ENCODE peak calls at places on chromosomes 12 and 14, in eight cellular contexts. E is WERI-Rb-1, B is psoas muscle, N is transverse colon, U is fibroblast of the aortic adventitia, P is thyroid gland, Q is right lobe of liver, Z is HFF-Myc. M is an unnamed sample.

GRCh38 chr14:58947816-58948440 is 240.5 kb upstream of the DAAM1 start:
- DNase-seq in Z (no peak), E (peak), B (no peak), Q (no peak), U (peak), N (no peak), P (no peak), M (no peak)

GRCh38 chr12:74725154-74725553 is 187.5 kb downstream of the ATXN7L3B start:
- DNase-seq in E (no peak), B (no peak), Z (no peak), N (no peak), Q (no peak), P (no peak), U (peak), M (peak)

GRCh38 chr14:34113051-34113511 is 162.2 kb upstream of the EGLN3 start:
- DNase-seq in Z (no peak), B (no peak), Q (no peak), N (no peak), E (no peak), P (no peak), U (peak), M (peak)

GRCh38 chr14:103130965-103131364 is 7.7 kb downstream of the TNFAIP2 start:
- DNase-seq in U (peak), Z (peak), N (no peak), B (peak), P (peak), E (no peak), Q (no peak), M (peak)

GRCh38 chr14:96349286-96350075 is 13.7 kb downstream of the ATG2B start:
- DNase-seq in E (no peak), Q (no peak), B (no peak), U (no peak), Z (no peak), P (no peak), N (no peak), M (no peak)

GRCh38 chr12:52295663-52296062 is 4.3 kb upstream of the KRT81 start:
- DNase-seq in U (no peak), N (no peak), Z (no peak), P (no peak), Q (peak), B (no peak), E (no peak), M (no peak)

GRCh38 chr12:26119391-26119981 is 5.4 kb downstream of the BHLHE41 start:
- DNase-seq in B (no peak), P (peak), E (peak), Q (no peak), Z (no peak), N (no peak), U (peak), M (peak)

GRCh38 chr14:100304825-100305445 is 1.3 kb downstream of the SLC25A29 start:
- DNase-seq in E (peak), B (no peak), U (peak), Q (no peak), P (peak), N (peak), Z (no peak), M (no peak)

GRCh38 chr12:124661382-124661781 is 94.0 kb upstream of the NCOR2 start:
- DNase-seq in Q (no peak), P (no peak), E (peak), Z (no peak), B (no peak), N (no peak), U (no peak), M (no peak)

GRCh38 chr14:100889641-100890040 is 13.9 kb downstream of the RTL1 start:
- DNase-seq in Q (peak), Z (no peak), B (peak), N (no peak), E (no peak), U (no peak), P (no peak), M (no peak)

GRCh38 chr14:92993302-92993701 is 70.4 kb downstream of the CHGA start:
- DNase-seq in Q (peak), E (no peak), B (no peak), U (no peak), Z (no peak), P (no peak), N (no peak), M (no peak)

GRCh38 chr12:67705394-67706370 is 57.1 kb downstream of the DYRK2 start:
- DNase-seq in P (no peak), Z (peak), Q (no peak), N (no peak), U (peak), E (no peak), B (peak), M (peak)

GRCh38 chr12:132604108-132605054 is 6.0 kb downstream of the LRCOL1 start:
- DNase-seq in Z (no peak), E (peak), U (no peak), N (no peak), B (peak), Q (peak), P (peak), M (no peak)

GRCh38 chr14:22829661-22830328 is at the start of gene MRPL52:
- DNase-seq in E (peak), Q (peak), B (peak), N (peak), P (peak), U (peak), Z (no peak), M (peak)

GRCh38 chr12:128823916-128824839 is at the start of gene SLC15A4:
- DNase-seq in U (peak), Q (peak), E (peak), B (peak), Z (no peak), N (peak), P (peak), M (peak)
- TF ChIP-seq CTCF in U (peak), Q (peak), E (peak), B (no peak), Z (no peak), N (no peak), P (no peak), M (peak)

GRCh38 chr14:77103475-77103874 is 5.4 kb downstream of the CIPC start:
- DNase-seq in Q (no peak), Z (no peak), U (no peak), E (no peak), B (no peak), P (no peak), N (no peak), M (no peak)

GRCh38 chr14:77098470-77099353 is 654 bp downstream of the CIPC start:
- DNase-seq in N (peak), Q (peak), P (peak), E (no peak), B (peak), U (no peak), Z (no peak), M (no peak)

GRCh38 chr14:77099425-77100167 is 1.5 kb downstream of the CIPC start:
- DNase-seq in B (no peak), Q (no peak), Z (peak), N (no peak), U (peak), P (no peak), E (no peak), M (peak)

GRCh38 chr14:77102154-77102553 is 4.1 kb downstream of the CIPC start:
- DNase-seq in E (no peak), B (no peak), U (no peak), P (no peak), Z (no peak), N (peak), Q (no peak), M (no peak)

DNA sequence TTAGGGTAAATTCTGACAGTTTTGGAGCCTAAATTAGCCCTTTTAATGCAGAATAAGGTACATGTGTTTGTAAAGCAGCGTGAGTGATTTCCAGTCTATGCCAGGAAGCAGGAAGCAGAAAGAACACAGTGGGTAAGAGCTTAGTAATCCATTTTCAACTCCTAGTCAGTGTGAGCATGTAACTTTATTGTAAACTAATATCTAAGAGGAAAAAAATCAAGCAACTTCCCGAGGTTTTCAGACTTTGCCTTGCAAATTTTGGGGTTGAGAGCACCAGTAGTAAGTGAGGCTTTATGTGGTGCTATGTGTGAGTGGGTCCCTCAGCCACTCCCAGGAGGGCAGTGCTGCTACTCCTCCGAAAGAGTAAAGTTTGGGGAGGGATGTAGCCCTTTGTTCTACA is 2.9 kb downstream of the CIPC start:
- DNase-seq in Z (no peak), P (no peak), N (no peak), U (no peak), B (no peak), E (no peak), Q (no peak), M (no peak)
- H3K4me3 ChIP-seq in Z (peak), P (no peak), N (peak), U (no peak), B (peak), E (no peak), Q (no peak), M (no peak)

DNA sequence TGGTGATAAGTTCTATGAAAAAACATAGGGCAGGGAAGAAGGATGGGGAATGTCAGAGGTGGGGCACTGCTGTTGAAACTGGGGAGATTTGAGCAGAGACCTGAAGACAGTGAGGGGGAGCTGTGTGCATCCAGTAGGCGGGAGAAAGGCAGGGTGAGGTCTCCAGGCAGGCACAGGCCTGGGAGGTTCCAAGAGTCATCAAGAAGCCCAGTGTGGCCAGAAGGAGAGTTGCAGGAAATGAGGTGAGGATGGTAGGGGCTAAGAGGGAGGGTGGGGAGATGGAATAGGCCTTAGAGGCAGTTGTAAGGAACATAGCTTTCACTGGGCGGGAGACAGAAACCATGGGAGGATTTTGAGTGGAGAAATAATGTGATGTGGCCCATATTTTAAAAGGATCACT is 341.8 kb downstream of the GLT1D1 start:
- DNase-seq in U (no peak), N (no peak), Q (no peak), E (no peak), Z (no peak), B (no peak), P (no peak), M (no peak)
- TF ChIP-seq CTCF in U (no peak), N (no peak), Q (no peak), E (no peak), Z (no peak), B (no peak), P (no peak), M (no peak)

GRCh38 chr14:67269338-67270060 is 28.3 kb downstream of the PALS1 start:
- DNase-seq in N (no peak), P (no peak), Z (no peak), B (no peak), Q (no peak), U (peak), E (no peak), M (peak)
- H3K4me3 ChIP-seq in N (no peak), P (no peak), Z (no peak), B (no peak), Q (no peak), U (peak), E (no peak), M (peak)

M was measured in fibroblast of pulmonary artery.